ENCODE peak calls at places on chromosomes 12 and 14, in five cellular contexts. B, G, E, H and S are unnamed samples.

GRCh38 chr12:79422060-79422812 is 268.5 kb downstream of the PAWR start:
- DNase-seq in G (no peak), H (peak; percentile 71), B (no peak), E (no peak), S (peak; percentile 41)

GRCh38 chr14:23636317-23637211 is at the start of gene DHRS2:
- DNase-seq in B (no peak), H (no peak), G (no peak), E (peak; percentile 81), S (no peak)

GRCh38 chr12:67025543-67026114 is 243.5 kb upstream of the CAND1 start:
- DNase-seq in B (no peak), G (peak; percentile 24), H (peak; percentile 50), E (no peak), S (peak; percentile 10)

GRCh38 chr14:25953532-25954144 is 644.2 kb downstream of the NOVA1 start:
- DNase-seq in E (no peak), B (no peak), H (peak; percentile 1), G (peak; percentile 81), S (no peak)

GRCh38 chr12:91483471-91483985 is 300.9 kb upstream of the DCN start:
- DNase-seq in G (peak; percentile 6), E (no peak), H (no peak), B (no peak), S (no peak)

GRCh38 chr14:74456684-74457083 is 30.7 kb upstream of the SYNDIG1L start:
- DNase-seq in G (no peak), H (no peak), E (no peak), B (no peak), S (no peak)

GRCh38 chr14:36362648-36363047 is 42.2 kb upstream of the MBIP start:
- DNase-seq in G (no peak), E (peak; percentile 51), H (no peak), B (no peak), S (no peak)

GRCh38 chr12:108333898-108334699 is 5.0 kb downstream of the CMKLR1 start:
- DNase-seq in B (no peak), H (peak; percentile 50), E (no peak), G (peak; percentile 57), S (peak; percentile 41)

GRCh38 chr12:6472491-6472890 is 2.0 kb upstream of the VAMP1 start:
- DNase-seq in B (no peak), H (no peak), E (no peak), G (no peak), S (no peak)

GRCh38 chr14:58390830-58391229 is 4.9 kb upstream of the TOMM20L start:
- DNase-seq in H (no peak), E (no peak), G (no peak), B (no peak), S (no peak)

GRCh38 chr14:91417134-91417982 is at the start of gene CCDC88C:
- DNase-seq in B (no peak), E (peak; percentile 45), G (no peak), H (peak; percentile 71), S (no peak)

GRCh38 chr12:53670966-53671365 is 4.9 kb downstream of the ATP5MC2 start:
- DNase-seq in B (no peak), H (no peak), G (no peak), E (no peak), S (no peak)

DNA sequence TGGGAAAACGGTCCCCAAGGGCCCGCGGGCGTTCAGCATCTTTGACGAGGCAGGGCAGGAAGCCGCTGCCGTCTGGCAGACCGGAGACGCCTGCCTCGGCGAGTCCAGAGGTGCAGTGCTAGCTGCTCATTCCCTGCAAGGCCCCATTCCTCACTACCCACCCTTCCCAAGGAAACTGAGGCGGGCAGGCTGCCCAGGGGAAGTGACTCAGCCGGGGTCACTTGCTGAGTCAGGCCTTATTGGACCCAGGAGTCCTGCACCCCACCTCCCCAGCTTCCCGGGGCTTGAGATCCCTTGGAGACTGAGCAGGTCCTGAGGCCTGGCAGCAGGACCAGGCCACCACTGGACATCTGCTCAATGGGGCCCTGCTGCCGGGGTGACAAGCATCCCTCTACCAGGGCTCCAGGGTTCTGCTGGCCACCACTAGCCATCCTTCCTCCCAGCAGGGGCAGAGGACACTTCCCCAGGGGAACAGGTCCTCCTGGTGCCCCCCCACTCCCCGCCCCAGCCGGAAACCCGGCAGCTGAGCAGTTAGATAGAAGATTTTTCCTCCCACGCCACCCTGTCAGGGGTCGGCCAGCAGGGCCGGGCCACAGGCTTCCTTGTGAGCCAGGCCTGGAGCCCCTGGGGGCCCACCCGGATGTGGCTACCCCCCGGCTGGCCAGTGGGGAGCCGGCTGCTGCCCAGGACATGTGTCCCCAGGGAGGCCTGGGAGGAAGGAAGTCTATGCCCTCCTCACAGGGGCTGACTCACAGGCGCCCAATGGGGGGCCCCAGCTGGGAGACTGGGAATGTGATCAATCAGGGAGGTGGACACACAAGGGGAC is 3.9 kb downstream of the SH2B3 start:
- DNase-seq in G (peak; percentile 78), E (peak; percentile 68), B (no peak), H (peak; percentile 79), S (peak; percentile 77)
- H3K4me3 ChIP-seq in G (peak overlapping the region; percentile 31), E (peak overlapping the region; percentile 22), B (peak overlapping the region; percentile 9), H (peak overlapping the region; percentile 27), S (peak overlapping the region; percentile 31)

DNA sequence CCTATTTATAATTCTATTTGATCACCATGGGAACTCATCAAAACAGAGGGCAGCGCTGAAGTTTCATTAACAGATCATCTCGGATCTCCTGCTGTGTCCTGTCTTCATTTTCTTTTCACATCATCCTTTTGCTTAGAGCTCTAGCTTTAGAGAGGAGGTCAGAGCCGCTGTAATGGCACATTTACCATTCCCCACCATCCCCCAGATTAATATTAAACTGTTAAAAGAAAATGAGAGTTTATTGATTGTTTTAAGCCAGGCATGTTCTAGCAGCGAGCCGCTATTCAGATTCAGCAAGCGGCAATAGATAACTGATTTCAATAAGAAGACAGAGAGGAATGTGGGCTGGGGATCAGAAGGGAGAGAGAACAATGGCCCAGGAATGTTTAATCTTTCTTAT is 308.8 kb downstream of the EGLN3 start:
- DNase-seq in G (no peak), E (no peak), B (no peak), H (no peak), S (no peak)
- H3K4me3 ChIP-seq in G (no peak overlapping the region), E (no peak overlapping the region), B (no peak overlapping the region), H (no peak overlapping the region), S (no peak overlapping the region)

GRCh38 chr14:96082420-96083300 is 43.5 kb downstream of the C14orf132 start:
- DNase-seq in H (no peak), G (no peak), E (no peak), B (no peak), S (no peak)
- H3K4me3 ChIP-seq in H (no peak overlapping the region), G (no peak overlapping the region), E (no peak overlapping the region), B (no peak overlapping the region), S (no peak overlapping the region)

DNA sequence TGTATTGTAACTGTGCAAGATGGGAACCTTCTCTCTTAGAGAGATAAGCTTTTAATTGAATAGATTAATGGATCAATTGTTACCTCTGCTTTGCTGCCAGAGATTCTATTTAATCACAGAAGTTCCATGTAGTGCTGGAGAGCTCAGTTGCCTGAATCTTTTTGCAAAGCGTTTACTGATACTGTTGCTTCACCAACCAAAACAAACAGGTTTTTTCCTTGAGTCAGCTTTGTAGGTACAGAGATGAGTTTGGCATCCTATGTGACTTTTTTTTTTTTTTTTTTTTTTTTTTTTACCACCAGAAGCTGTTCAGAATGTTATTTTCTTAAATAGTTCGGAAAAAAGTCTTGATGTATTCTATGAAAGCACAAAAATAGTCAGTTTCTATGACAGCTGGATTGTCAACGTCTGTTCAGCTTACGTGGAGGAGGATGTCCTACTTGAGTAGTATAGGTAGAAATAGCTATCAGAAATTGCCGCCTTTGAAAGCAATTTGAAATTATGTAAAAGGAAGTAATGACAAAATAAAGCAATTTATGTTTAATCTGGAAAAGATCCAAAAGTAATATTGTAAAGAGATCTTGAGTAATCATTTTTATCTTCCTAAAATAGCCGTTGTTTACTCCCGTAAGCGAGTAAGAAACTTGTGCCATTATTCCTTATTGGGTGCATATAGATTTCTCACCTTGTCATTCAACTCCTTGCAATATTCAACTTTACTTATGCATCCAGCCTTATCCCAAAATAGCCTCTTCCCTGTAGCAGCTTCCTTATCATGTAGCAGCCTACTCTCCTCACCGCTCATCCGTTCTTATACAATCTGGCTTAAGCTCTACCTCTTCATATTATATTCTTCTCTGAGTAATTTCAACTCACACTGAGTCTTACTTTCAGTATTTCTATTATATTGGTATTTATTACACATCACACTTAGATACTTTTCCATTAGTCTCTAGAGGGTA is 5.2 kb downstream of the LRRK2 start:
- DNase-seq in G (no peak), H (no peak), B (no peak), E (no peak), S (no peak)
- H3K4me3 ChIP-seq in G (no peak overlapping the region), H (no peak overlapping the region), B (no peak overlapping the region), E (no peak overlapping the region), S (no peak overlapping the region)

DNA sequence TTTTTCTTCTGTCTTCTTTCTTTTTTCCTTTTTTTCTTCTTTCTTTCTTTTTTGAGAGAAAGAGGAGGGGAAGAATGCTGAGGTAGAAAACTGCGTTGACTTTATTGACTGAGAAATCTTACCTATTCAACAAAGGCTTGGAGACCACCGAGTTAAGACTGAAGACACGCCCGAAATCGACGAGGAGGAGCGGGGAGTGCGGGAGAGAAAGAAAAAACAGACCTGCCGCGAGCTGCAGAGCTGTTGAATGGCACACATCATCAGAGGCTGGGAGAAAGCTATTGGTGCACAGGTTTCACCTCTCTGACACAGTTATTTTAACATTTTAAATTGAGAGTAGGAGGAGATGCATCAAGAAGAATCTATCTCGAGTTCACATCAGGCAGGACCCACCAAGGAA is 5.1 kb downstream of the ASCL1 start:
- DNase-seq in E (no peak), G (no peak), B (no peak), H (no peak), S (no peak)
- H3K4me3 ChIP-seq in E (no peak overlapping the region), G (no peak overlapping the region), B (no peak overlapping the region), H (no peak overlapping the region), S (no peak overlapping the region)

GRCh38 chr12:75917083-75917482 is 114.5 kb downstream of the PHLDA1 start:
- DNase-seq in G (no peak), B (no peak), H (no peak), E (no peak), S (no peak)
- H3K4me3 ChIP-seq in G (no peak overlapping the region), B (no peak overlapping the region), H (no peak overlapping the region), E (no peak overlapping the region), S (no peak overlapping the region)

GRCh38 chr14:105091335-105092123 is 26.3 kb upstream of the GPR132 start:
- DNase-seq in E (peak; percentile 94), H (peak; percentile 50), G (no peak), B (no peak), S (peak; percentile 64)

GRCh38 chr14:105092912-105093425 is 27.7 kb upstream of the GPR132 start:
- DNase-seq in E (no peak), H (peak; percentile 80), B (no peak), G (peak; percentile 49), S (peak; percentile 59)

GRCh38 chr14:105090493-105091334 is 25.5 kb upstream of the GPR132 start:
- DNase-seq in E (peak; percentile 80), G (peak; percentile 76), H (peak; percentile 92), B (no peak), S (peak; percentile 67)

GRCh38 chr14:105093426-105094192 is 28.4 kb upstream of the GPR132 start:
- DNase-seq in E (peak; percentile 66), H (peak; percentile 80), B (no peak), G (peak; percentile 75), S (peak; percentile 65)

DNA sequence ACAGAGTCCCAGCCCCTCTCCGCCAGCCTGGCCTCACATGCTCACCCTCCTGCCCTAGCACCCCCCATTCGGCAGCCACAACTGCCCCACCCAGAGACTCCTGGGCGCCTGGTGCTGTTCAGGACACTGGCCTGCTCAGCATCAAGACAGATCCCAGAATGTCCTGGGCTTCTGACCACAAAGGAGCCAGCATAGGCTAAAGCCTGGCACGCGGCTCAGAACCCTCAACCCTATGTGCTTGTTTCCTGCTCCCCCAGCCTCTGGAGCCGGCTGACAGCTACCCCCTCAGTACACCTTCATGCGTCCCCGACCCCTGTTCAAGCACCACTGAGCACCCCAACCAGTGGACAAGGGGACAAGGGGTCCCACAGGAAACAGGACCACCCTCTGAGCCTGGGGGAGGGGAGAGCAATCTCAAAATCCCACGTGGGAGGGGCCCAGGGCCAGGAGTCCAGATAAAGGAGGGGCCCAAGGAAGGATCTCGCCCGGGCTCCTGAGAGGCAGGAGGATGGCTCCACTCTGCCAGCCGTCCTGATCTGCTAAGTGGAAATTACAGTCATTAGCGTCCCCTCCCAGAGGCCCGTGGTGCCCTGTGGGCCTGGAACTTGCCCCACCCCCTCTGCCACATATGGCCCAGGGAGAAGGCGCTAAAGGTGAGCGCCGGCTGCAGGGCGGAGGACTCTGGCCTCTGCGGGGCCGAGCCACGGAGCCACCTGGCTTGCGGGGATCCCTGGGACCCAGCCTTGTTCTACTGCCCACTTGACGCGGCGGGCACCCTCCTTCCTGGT is 27.1 kb upstream of the GPR132 start:
- DNase-seq in G (no peak), B (no peak), H (peak; percentile 14), E (no peak), S (no peak)
- H3K4me3 ChIP-seq in G (peak overlapping the region; percentile 68), B (peak overlapping the region; percentile 83), H (peak overlapping the region; percentile 84), E (peak overlapping the region; percentile 96), S (peak overlapping the region; percentile 79)